ENCODE peak calls at places on chromosomes 11 and 22, in six cellular contexts. One of them, this sample, is unnamed.

GRCh38 chr11:121109916-121110656 is 9.0 kb downstream of the TECTA start:
- DNase-seq in mesenchymal stem cell: no peak
- DNase-seq in neuronal stem cell: no peak
- DNase-seq in IMR-90: no peak
- DNase-seq in trophoblast cell: no peak
- DNase-seq in mesendoderm: peak
- DNase-seq in this sample: no peak

GRCh38 chr11:130459521-130459920 is 11.1 kb downstream of the ADAMTS15 start:
- DNase-seq in mesenchymal stem cell: no peak
- DNase-seq in IMR-90: no peak
- DNase-seq in mesendoderm: no peak
- DNase-seq in neuronal stem cell: no peak
- DNase-seq in trophoblast cell: no peak
- DNase-seq in this sample: no peak

GRCh38 chr11:12271826-12272366 is 105.5 kb upstream of the PARVA start:
- DNase-seq in IMR-90: no peak
- DNase-seq in trophoblast cell: no peak
- DNase-seq in mesenchymal stem cell: no peak
- DNase-seq in mesendoderm: no peak
- DNase-seq in neuronal stem cell: no peak
- DNase-seq in this sample: no peak

GRCh38 chr22:39868741-39869140 is 24.8 kb downstream of the ENTHD1 start:
- DNase-seq in IMR-90: no peak
- DNase-seq in mesenchymal stem cell: no peak
- DNase-seq in trophoblast cell: no peak
- DNase-seq in neuronal stem cell: no peak
- DNase-seq in mesendoderm: no peak
- DNase-seq in this sample: no peak

GRCh38 chr11:104918113-104918824 is 20.0 kb upstream of the CASP12 start:
- DNase-seq in IMR-90: peak
- DNase-seq in neuronal stem cell: no peak
- DNase-seq in mesenchymal stem cell: peak
- DNase-seq in trophoblast cell: no peak
- DNase-seq in mesendoderm: no peak
- DNase-seq in this sample: no peak

GRCh38 chr11:58292017-58292416 is 24.0 kb upstream of the OR10W1 start:
- DNase-seq in IMR-90: no peak
- DNase-seq in neuronal stem cell: no peak
- DNase-seq in mesendoderm: no peak
- DNase-seq in mesenchymal stem cell: no peak
- DNase-seq in trophoblast cell: no peak
- DNase-seq in this sample: no peak

GRCh38 chr22:39148024-39148726 is 4.3 kb downstream of the CBX7 start:
- DNase-seq in IMR-90: no peak
- DNase-seq in neuronal stem cell: no peak
- DNase-seq in mesenchymal stem cell: no peak
- DNase-seq in mesendoderm: no peak
- DNase-seq in trophoblast cell: no peak
- DNase-seq in this sample: no peak

GRCh38 chr22:35531695-35532094 is 8.9 kb upstream of the RASD2 start:
- DNase-seq in mesenchymal stem cell: no peak
- DNase-seq in IMR-90: no peak
- DNase-seq in neuronal stem cell: no peak
- DNase-seq in mesendoderm: no peak
- DNase-seq in trophoblast cell: no peak
- DNase-seq in this sample: no peak

GRCh38 chr11:95715777-95716241 is 73.8 kb downstream of the FAM76B start:
- DNase-seq in mesenchymal stem cell: no peak
- DNase-seq in trophoblast cell: no peak
- DNase-seq in mesendoderm: no peak
- DNase-seq in IMR-90: no peak
- DNase-seq in neuronal stem cell: no peak
- DNase-seq in this sample: no peak
- H3K4me2 ChIP-seq in mesenchymal stem cell: no peak
- H3K4me2 ChIP-seq in trophoblast cell: no peak
- H3K4me2 ChIP-seq in mesendoderm: no peak
- H3K4me2 ChIP-seq in IMR-90: no peak
- H3K4me2 ChIP-seq in neuronal stem cell: no peak
- H3K4me2 ChIP-seq in this sample: no peak

GRCh38 chr11:2409701-2410468 is 9.3 kb downstream of the TSSC4 start:
- DNase-seq in neuronal stem cell: no peak
- DNase-seq in trophoblast cell: no peak
- DNase-seq in mesenchymal stem cell: no peak
- DNase-seq in IMR-90: no peak
- DNase-seq in mesendoderm: no peak
- DNase-seq in this sample: no peak

GRCh38 chr11:2404735-2405196 is 4.2 kb downstream of the TSSC4 start:
- DNase-seq in IMR-90: no peak
- DNase-seq in neuronal stem cell: no peak
- DNase-seq in mesendoderm: no peak
- DNase-seq in mesenchymal stem cell: no peak
- DNase-seq in trophoblast cell: no peak
- DNase-seq in this sample: no peak

GRCh38 chr11:2406476-2406875 is 5.9 kb downstream of the TSSC4 start:
- DNase-seq in IMR-90: no peak
- DNase-seq in neuronal stem cell: no peak
- DNase-seq in mesendoderm: no peak
- DNase-seq in mesenchymal stem cell: no peak
- DNase-seq in trophoblast cell: no peak
- DNase-seq in this sample: no peak

GRCh38 chr11:2409026-2409553 is 8.5 kb downstream of the TSSC4 start:
- DNase-seq in mesendoderm: no peak
- DNase-seq in trophoblast cell: no peak
- DNase-seq in mesenchymal stem cell: no peak
- DNase-seq in neuronal stem cell: no peak
- DNase-seq in IMR-90: no peak
- DNase-seq in this sample: no peak

DNA sequence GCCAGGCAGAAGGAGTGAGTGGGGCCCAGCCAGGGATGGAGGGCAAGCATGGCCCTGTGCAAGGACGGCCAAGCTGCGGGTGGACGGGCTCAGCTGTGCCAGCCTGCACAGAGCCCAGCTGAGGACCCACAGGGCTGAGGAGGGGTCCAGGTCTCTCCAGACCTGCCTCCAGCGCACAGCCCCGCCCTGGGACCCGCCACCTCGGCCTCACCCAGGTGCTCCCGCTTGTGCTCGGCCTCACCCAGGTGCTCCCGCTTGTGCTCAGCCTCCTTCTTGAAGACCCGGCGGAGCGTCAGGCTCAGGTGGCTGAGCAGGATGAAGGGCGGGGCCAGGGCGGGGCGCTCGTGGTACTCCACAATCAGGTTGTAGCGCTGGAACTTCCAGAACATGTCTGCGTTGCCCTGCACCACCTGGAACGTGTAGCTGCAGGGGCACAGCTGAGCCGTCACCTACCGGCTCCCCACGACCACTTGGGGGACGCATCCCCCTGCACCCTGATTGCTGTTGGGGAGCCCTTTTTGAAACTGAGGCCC is 6.4 kb downstream of the TSSC4 start:
- DNase-seq in mesendoderm: no peak
- DNase-seq in trophoblast cell: no peak
- DNase-seq in neuronal stem cell: no peak
- DNase-seq in IMR-90: no peak
- DNase-seq in mesenchymal stem cell: no peak
- DNase-seq in this sample: no peak
- H4K8ac ChIP-seq in mesendoderm: no peak
- H4K8ac ChIP-seq in trophoblast cell: no peak
- H4K8ac ChIP-seq in neuronal stem cell: peak
- H4K8ac ChIP-seq in IMR-90: no peak
- H4K8ac ChIP-seq in mesenchymal stem cell: no peak
- H4K8ac ChIP-seq in this sample: no peak

GRCh38 chr11:113313601-113314000 is 782 bp upstream of the TTC12 start:
- DNase-seq in mesenchymal stem cell: no peak
- DNase-seq in mesendoderm: no peak
- DNase-seq in neuronal stem cell: no peak
- DNase-seq in IMR-90: peak
- DNase-seq in trophoblast cell: no peak
- DNase-seq in this sample: no peak
- H3K27ac ChIP-seq in mesenchymal stem cell: no peak
- H3K27ac ChIP-seq in mesendoderm: no peak
- H3K27ac ChIP-seq in neuronal stem cell: no peak
- H3K27ac ChIP-seq in IMR-90: no peak
- H3K27ac ChIP-seq in trophoblast cell: no peak
- H3K27ac ChIP-seq in this sample: no peak

GRCh38 chr11:91396243-91397133 is 828.1 kb upstream of the FAT3 start:
- DNase-seq in mesenchymal stem cell: peak
- DNase-seq in neuronal stem cell: no peak
- DNase-seq in IMR-90: peak
- DNase-seq in mesendoderm: no peak
- DNase-seq in trophoblast cell: peak
- DNase-seq in this sample: no peak
- H3K4me2 ChIP-seq in mesenchymal stem cell: no peak
- H3K4me2 ChIP-seq in neuronal stem cell: no peak
- H3K4me2 ChIP-seq in IMR-90: no peak
- H3K4me2 ChIP-seq in mesendoderm: no peak
- H3K4me2 ChIP-seq in trophoblast cell: no peak
- H3K4me2 ChIP-seq in this sample: no peak

This sample was measured in H9.